ENCODE peak calls at places on chromosomes 16 and 17, in five cellular contexts. One of them, this sample, is unnamed.

GRCh38 chr17:77248216-77249054 is 107.7 kb downstream of the SEC14L1 start:
- DNase-seq in A549: no peak
- DNase-seq in activated CD8-positive, alpha-beta memory T cell treated with anti-CD3 and anti-CD28 coated beads for 4 hours: no peak
- DNase-seq in GM04503: no peak
- DNase-seq in HEK293T: no peak
- DNase-seq in this sample: no peak

GRCh38 chr17:7204335-7204734 is 15.3 kb downstream of the DLG4 start:
- DNase-seq in A549: no peak
- DNase-seq in activated CD8-positive, alpha-beta memory T cell treated with anti-CD3 and anti-CD28 coated beads for 4 hours: no peak
- DNase-seq in GM04503: no peak
- DNase-seq in HEK293T: no peak
- DNase-seq in this sample: no peak

GRCh38 chr16:89033304-89033703 is 56.3 kb upstream of the CBFA2T3 start:
- DNase-seq in A549: no peak
- DNase-seq in activated CD8-positive, alpha-beta memory T cell treated with anti-CD3 and anti-CD28 coated beads for 4 hours: no peak
- DNase-seq in GM04503: no peak
- DNase-seq in HEK293T: no peak
- DNase-seq in this sample: no peak

GRCh38 chr17:10612957-10613744 is 44.0 kb downstream of the MYH3 start:
- DNase-seq in A549: no peak
- DNase-seq in activated CD8-positive, alpha-beta memory T cell treated with anti-CD3 and anti-CD28 coated beads for 4 hours: no peak
- DNase-seq in GM04503: peak
- DNase-seq in HEK293T: no peak
- DNase-seq in this sample: no peak

GRCh38 chr17:49850772-49851386 is 3.0 kb upstream of the TAC4 start:
- DNase-seq in A549: no peak
- DNase-seq in activated CD8-positive, alpha-beta memory T cell treated with anti-CD3 and anti-CD28 coated beads for 4 hours: no peak
- DNase-seq in GM04503: no peak
- DNase-seq in HEK293T: no peak
- DNase-seq in this sample: no peak

GRCh38 chr16:87593710-87594258 is 8.5 kb upstream of the JPH3 start:
- DNase-seq in A549: no peak
- DNase-seq in activated CD8-positive, alpha-beta memory T cell treated with anti-CD3 and anti-CD28 coated beads for 4 hours: no peak
- DNase-seq in GM04503: no peak
- DNase-seq in HEK293T: no peak
- DNase-seq in this sample: no peak

GRCh38 chr17:49359990-49360795 is 1.9 kb downstream of the ZNF652 start:
- DNase-seq in A549: no peak
- DNase-seq in activated CD8-positive, alpha-beta memory T cell treated with anti-CD3 and anti-CD28 coated beads for 4 hours: no peak
- DNase-seq in GM04503: no peak
- DNase-seq in HEK293T: no peak
- DNase-seq in this sample: no peak

GRCh38 chr16:58814348-58814801 is 80.3 kb upstream of the GOT2 start:
- DNase-seq in A549: peak
- DNase-seq in activated CD8-positive, alpha-beta memory T cell treated with anti-CD3 and anti-CD28 coated beads for 4 hours: no peak
- DNase-seq in GM04503: no peak
- DNase-seq in HEK293T: peak
- DNase-seq in this sample: peak

GRCh38 chr16:85385463-85386331 is 227.4 kb upstream of the GSE1 start:
- DNase-seq in A549: no peak
- DNase-seq in activated CD8-positive, alpha-beta memory T cell treated with anti-CD3 and anti-CD28 coated beads for 4 hours: no peak
- DNase-seq in GM04503: no peak
- DNase-seq in HEK293T: no peak
- DNase-seq in this sample: no peak

GRCh38 chr17:49670641-49671040 is 7.3 kb downstream of the SPOP start:
- DNase-seq in A549: no peak
- DNase-seq in activated CD8-positive, alpha-beta memory T cell treated with anti-CD3 and anti-CD28 coated beads for 4 hours: no peak
- DNase-seq in GM04503: no peak
- DNase-seq in HEK293T: no peak
- DNase-seq in this sample: no peak

GRCh38 chr17:142102-142661 is 4.8 kb downstream of the SCGB1C2 start:
- DNase-seq in A549: peak
- DNase-seq in activated CD8-positive, alpha-beta memory T cell treated with anti-CD3 and anti-CD28 coated beads for 4 hours: no peak
- DNase-seq in GM04503: no peak
- DNase-seq in HEK293T: peak
- DNase-seq in this sample: peak

GRCh38 chr17:45270828-45271418 is 9.0 kb upstream of the SPATA32 start:
- DNase-seq in A549: peak
- DNase-seq in activated CD8-positive, alpha-beta memory T cell treated with anti-CD3 and anti-CD28 coated beads for 4 hours: no peak
- DNase-seq in GM04503: no peak
- DNase-seq in HEK293T: peak
- DNase-seq in this sample: no peak

GRCh38 chr16:640614-641013 is 1.0 kb upstream of the MCRIP2 start:
- DNase-seq in A549: no peak
- DNase-seq in activated CD8-positive, alpha-beta memory T cell treated with anti-CD3 and anti-CD28 coated beads for 4 hours: no peak
- DNase-seq in GM04503: no peak
- DNase-seq in HEK293T: no peak
- DNase-seq in this sample: no peak

GRCh38 chr16:56606071-56606687 is 2.2 kb upstream of the MT2A start:
- DNase-seq in A549: peak
- DNase-seq in activated CD8-positive, alpha-beta memory T cell treated with anti-CD3 and anti-CD28 coated beads for 4 hours: no peak
- DNase-seq in GM04503: no peak
- DNase-seq in HEK293T: no peak
- DNase-seq in this sample: peak

GRCh38 chr17:78329263-78330059 is 30.4 kb downstream of the SOCS3 start:
- DNase-seq in A549: no peak
- DNase-seq in activated CD8-positive, alpha-beta memory T cell treated with anti-CD3 and anti-CD28 coated beads for 4 hours: no peak
- DNase-seq in GM04503: no peak
- DNase-seq in HEK293T: no peak
- DNase-seq in this sample: peak

GRCh38 chr16:65122974-65123845 is 1.3 kb upstream of the CDH11 start:
- DNase-seq in A549: no peak
- DNase-seq in activated CD8-positive, alpha-beta memory T cell treated with anti-CD3 and anti-CD28 coated beads for 4 hours: no peak
- DNase-seq in GM04503: no peak
- DNase-seq in HEK293T: no peak
- DNase-seq in this sample: peak

This sample was measured in hepatic stellate cell.